ENCODE peak calls at places on chromosomes 11 and 22, in four cellular contexts. A, X, T and N are unnamed samples.

GRCh38 chr11:103927535-103927934 is 108.9 kb upstream of the DDI1 start:
- DNase-seq in A (peak; percentile 50), X (peak; percentile 58), T (no peak), N (peak; percentile 56)

GRCh38 chr11:20159680-20160381 is 444 bp downstream of the DBX1 start:
- DNase-seq in A (no peak), X (no peak), T (no peak), N (no peak)

GRCh38 chr11:96107143-96107829 is 183.4 kb upstream of the MTMR2 start:
- DNase-seq in A (no peak), X (no peak), T (no peak), N (no peak)

GRCh38 chr11:69383946-69384547 is 90.1 kb downstream of the MYEOV start:
- DNase-seq in A (no peak), X (no peak), T (peak; percentile 12), N (no peak)

GRCh38 chr11:65381721-65382035 is 768 bp downstream of the SLC25A45 start:
- DNase-seq in A (peak; percentile 54), X (peak; percentile 75), T (no peak), N (no peak)

GRCh38 chr11:69471329-69472052 is 10.0 kb upstream of the LINC01488 start:
- DNase-seq in A (no peak), X (peak; percentile 18), T (no peak), N (peak; percentile 70)

GRCh38 chr22:23064381-23065068 is 5.8 kb upstream of the GNAZ start:
- DNase-seq in A (no peak), X (no peak), T (peak; percentile 3), N (no peak)

GRCh38 chr11:61497876-61498275 is 10.7 kb upstream of the LRRC10B start:
- DNase-seq in A (no peak), X (no peak), T (no peak), N (no peak)

GRCh38 chr22:16933274-16933923 is 74.6 kb downstream of the GAB4 start:
- DNase-seq in A (no peak), X (no peak), T (no peak), N (no peak)

GRCh38 chr22:16933924-16934282 is 74.1 kb downstream of the GAB4 start:
- DNase-seq in A (no peak), X (no peak), T (no peak), N (no peak)

GRCh38 chr22:16936625-16937024 is 71.4 kb downstream of the GAB4 start:
- DNase-seq in A (no peak), X (no peak), T (no peak), N (no peak)

GRCh38 chr22:16935209-16935608 is 72.8 kb downstream of the GAB4 start:
- DNase-seq in A (no peak), X (no peak), T (no peak), N (no peak)

GRCh38 chr22:16932577-16932976 is 75.4 kb downstream of the GAB4 start:
- DNase-seq in A (peak; percentile 2), X (no peak), T (no peak), N (no peak)
- TF ChIP-seq CTCF in A (no peak), X (peak; percentile 33), T (no peak), N (no peak)

GRCh38 chr11:47589504-47590025 is 3.1 kb downstream of the FAM180B start:
- DNase-seq in A (peak; percentile 54), X (no peak), T (peak; percentile 44), N (no peak)
- H3K4me3 ChIP-seq in A (no peak overlapping the region), X (no peak overlapping the region), T (peak overlapping the region; percentile 76), N (peak overlapping the region; percentile 11)

GRCh38 chr11:47280860-47281259 is 10.9 kb downstream of the MADD start:
- DNase-seq in A (no peak), X (no peak), T (no peak), N (no peak)
- TF ChIP-seq CTCF in A (no peak), X (no peak), T (no peak), N (no peak)

DNA sequence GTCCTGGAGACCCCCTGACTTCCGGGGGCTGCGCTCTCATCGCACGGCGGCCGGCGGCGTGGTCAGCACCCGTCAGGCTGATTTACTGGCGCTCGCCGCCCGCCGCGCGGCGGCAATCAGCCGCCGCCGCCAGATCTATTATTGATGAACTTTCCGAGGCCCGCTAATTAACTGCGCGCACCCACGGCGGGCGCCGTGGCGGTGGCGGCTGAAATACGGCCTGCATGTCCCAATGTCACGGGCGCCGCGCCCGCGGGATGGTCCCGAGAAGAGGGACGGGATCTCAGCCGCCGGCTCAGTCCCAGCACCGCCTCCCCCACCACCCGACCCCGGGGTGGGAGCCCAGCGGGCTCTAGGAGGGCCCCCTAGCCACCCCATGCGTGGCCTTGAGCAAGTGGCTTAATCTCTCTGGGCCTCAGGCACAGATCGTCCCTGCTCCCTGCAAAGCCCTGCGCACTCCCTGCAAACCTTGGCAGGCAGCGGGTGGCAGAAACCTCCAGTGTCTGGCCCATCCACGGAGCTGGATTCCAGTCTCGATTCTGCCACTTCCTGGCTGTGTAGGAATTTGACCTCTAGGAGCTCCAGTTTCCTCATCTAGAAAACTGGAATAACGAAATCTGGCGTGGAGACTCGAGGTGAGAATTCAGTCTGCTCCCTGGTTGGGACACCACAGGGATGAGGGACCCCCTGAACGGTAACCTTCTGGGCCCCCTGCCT is 187.1 kb downstream of the MN1 start:
- DNase-seq in A (peak; percentile 5), X (no peak), T (no peak), N (no peak)
- H3K4me3 ChIP-seq in A (no peak overlapping the region), X (peak overlapping the region; percentile 17), T (peak overlapping the region; percentile 52), N (peak overlapping the region; percentile 12)

GRCh38 chr11:105219269-105219668 is 79.7 kb upstream of the CARD18 start:
- DNase-seq in A (no peak), X (no peak), T (no peak), N (no peak)
- TF ChIP-seq CTCF in A (no peak), X (no peak), T (no peak), N (no peak)

GRCh38 chr11:114256898-114257286 is 39.3 kb upstream of the NNMT start:
- DNase-seq in A (no peak), X (no peak), T (no peak), N (no peak)
- H3K4me3 ChIP-seq in A (no peak overlapping the region), X (no peak overlapping the region), T (no peak overlapping the region), N (no peak overlapping the region)

GRCh38 chr11:2482199-2482598 is 37.4 kb downstream of the KCNQ1 start:
- DNase-seq in A (no peak), X (no peak), T (no peak), N (no peak)
- TF ChIP-seq CTCF in A (no peak), X (no peak), T (no peak), N (no peak)

GRCh38 chr11:17294033-17294432 is 17.5 kb downstream of the NUCB2 start:
- DNase-seq in A (no peak), X (no peak), T (no peak), N (no peak)

GRCh38 chr11:17296852-17297559 is 20.5 kb downstream of the NUCB2 start:
- DNase-seq in A (no peak), X (no peak), T (no peak), N (no peak)

GRCh38 chr11:17291710-17292109 is 15.2 kb downstream of the NUCB2 start:
- DNase-seq in A (no peak), X (no peak), T (no peak), N (no peak)

GRCh38 chr11:17298302-17298701 is 21.8 kb downstream of the NUCB2 start:
- DNase-seq in A (no peak), X (no peak), T (no peak), N (no peak)

GRCh38 chr11:17293308-17293707 is 16.8 kb downstream of the NUCB2 start:
- DNase-seq in A (no peak), X (no peak), T (no peak), N (no peak)
- H3K4me3 ChIP-seq in A (no peak overlapping the region), X (no peak overlapping the region), T (no peak overlapping the region), N (no peak overlapping the region)

DNA sequence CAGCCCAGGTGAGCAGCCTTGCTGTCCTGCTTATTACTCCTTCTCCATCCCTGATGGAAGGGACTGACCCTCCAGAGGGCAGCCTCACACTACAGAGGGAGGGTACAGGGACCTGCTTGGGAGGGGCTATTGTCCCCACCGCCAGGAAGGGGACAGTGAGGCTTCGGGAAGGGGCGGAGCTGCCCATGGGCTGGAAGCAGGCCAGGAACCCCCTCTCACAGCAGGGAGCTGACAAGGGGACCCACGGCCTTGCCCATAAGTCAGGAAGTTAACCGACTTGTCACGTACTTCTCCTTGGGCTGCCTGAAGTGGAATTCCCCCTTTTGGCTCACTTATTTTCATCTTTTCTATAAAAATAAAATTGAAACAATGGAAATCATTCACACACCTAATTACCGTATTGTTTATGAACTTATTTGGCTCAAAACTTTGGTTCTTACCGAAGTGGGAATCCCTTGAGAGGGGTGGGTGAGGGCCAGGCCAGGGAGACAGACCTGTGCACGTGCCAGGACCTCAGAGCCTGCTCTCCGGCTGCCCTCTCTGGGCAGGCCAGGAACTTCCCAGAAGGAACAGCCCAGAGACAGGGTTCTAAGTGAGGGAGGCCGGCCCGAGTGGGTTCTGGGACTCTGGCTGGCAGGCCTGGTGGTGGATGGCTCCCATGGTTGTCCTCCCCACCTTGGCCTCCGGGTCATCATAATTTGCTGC is 5.8 kb downstream of the MGAT3 start:
- DNase-seq in A (no peak), X (no peak), T (no peak), N (no peak)
- TF ChIP-seq CTCF in A (no peak), X (no peak), T (no peak), N (peak; percentile 6)